ENCODE peak calls at places on chromosome 12, in six cellular contexts. One of them, this sample, is unnamed.

GRCh38 chr12:103667129-103667528 is 80.1 kb downstream of the STAB2 start:
- DNase-seq in Peyer's patch: no peak
- DNase-seq in spleen: no peak
- DNase-seq in lower leg skin: no peak
- DNase-seq in PC-9: no peak
- DNase-seq in AG10803: no peak
- DNase-seq in this sample: no peak

GRCh38 chr12:109920266-109920780 is 20.2 kb downstream of the TCHP start:
- DNase-seq in PC-9: no peak
- DNase-seq in Peyer's patch: no peak
- DNase-seq in spleen: no peak
- DNase-seq in lower leg skin: no peak
- DNase-seq in AG10803: peak
- DNase-seq in this sample: no peak

GRCh38 chr12:2083561-2083960 is 30.8 kb downstream of the CACNA1C start:
- DNase-seq in lower leg skin: no peak
- DNase-seq in spleen: no peak
- DNase-seq in Peyer's patch: no peak
- DNase-seq in PC-9: no peak
- DNase-seq in AG10803: peak
- DNase-seq in this sample: no peak

GRCh38 chr12:45729233-45730115 is at the start of gene ARID2:
- DNase-seq in Peyer's patch: peak
- DNase-seq in lower leg skin: peak
- DNase-seq in spleen: peak
- DNase-seq in PC-9: peak
- DNase-seq in AG10803: peak
- DNase-seq in this sample: peak

GRCh38 chr12:16349132-16349463 is 1.7 kb downstream of the MGST1 start:
- DNase-seq in PC-9: peak
- DNase-seq in Peyer's patch: no peak
- DNase-seq in lower leg skin: peak
- DNase-seq in spleen: no peak
- DNase-seq in AG10803: peak
- DNase-seq in this sample: peak

GRCh38 chr12:124923906-124924734 is 9.7 kb upstream of the UBC start:
- DNase-seq in spleen: peak
- DNase-seq in AG10803: peak
- DNase-seq in PC-9: peak
- DNase-seq in Peyer's patch: no peak
- DNase-seq in lower leg skin: no peak
- DNase-seq in this sample: no peak

GRCh38 chr12:101696477-101697196 is 803 bp upstream of the CHPT1 start:
- DNase-seq in AG10803: peak
- DNase-seq in lower leg skin: peak
- DNase-seq in Peyer's patch: no peak
- DNase-seq in PC-9: no peak
- DNase-seq in spleen: peak
- DNase-seq in this sample: no peak

GRCh38 chr12:62724947-62725447 is 210.0 kb downstream of the PPM1H start:
- DNase-seq in lower leg skin: peak
- DNase-seq in Peyer's patch: no peak
- DNase-seq in AG10803: peak
- DNase-seq in PC-9: peak
- DNase-seq in spleen: no peak
- DNase-seq in this sample: no peak

GRCh38 chr12:72141381-72141780 is 130.8 kb upstream of the TRHDE start:
- DNase-seq in AG10803: no peak
- DNase-seq in Peyer's patch: no peak
- DNase-seq in PC-9: no peak
- DNase-seq in spleen: no peak
- DNase-seq in lower leg skin: no peak
- DNase-seq in this sample: no peak

GRCh38 chr12:82862069-82862841 is 175.5 kb downstream of the TMTC2 start:
- DNase-seq in lower leg skin: no peak
- DNase-seq in AG10803: peak
- DNase-seq in PC-9: no peak
- DNase-seq in Peyer's patch: no peak
- DNase-seq in spleen: no peak
- DNase-seq in this sample: no peak

GRCh38 chr12:96225003-96225855 is 31.1 kb downstream of the ELK3 start:
- DNase-seq in lower leg skin: no peak
- DNase-seq in PC-9: no peak
- DNase-seq in spleen: no peak
- DNase-seq in AG10803: no peak
- DNase-seq in Peyer's patch: no peak
- DNase-seq in this sample: no peak

GRCh38 chr12:29309320-29309902 is 71.6 kb downstream of the ERGIC2 start:
- DNase-seq in AG10803: peak
- DNase-seq in spleen: no peak
- DNase-seq in lower leg skin: no peak
- DNase-seq in Peyer's patch: no peak
- DNase-seq in PC-9: no peak
- DNase-seq in this sample: no peak

GRCh38 chr12:48296586-48297396 is 53.9 kb downstream of the ZNF641 start:
- DNase-seq in AG10803: peak
- DNase-seq in Peyer's patch: peak
- DNase-seq in spleen: peak
- DNase-seq in PC-9: no peak
- DNase-seq in lower leg skin: peak
- DNase-seq in this sample: peak

GRCh38 chr12:13211859-13212664 is 15.5 kb downstream of the EMP1 start:
- DNase-seq in Peyer's patch: peak
- DNase-seq in PC-9: no peak
- DNase-seq in AG10803: peak
- DNase-seq in spleen: no peak
- DNase-seq in lower leg skin: no peak
- DNase-seq in this sample: no peak

GRCh38 chr12:75086086-75087038 is 123.3 kb downstream of the KCNC2 start:
- DNase-seq in Peyer's patch: no peak
- DNase-seq in spleen: no peak
- DNase-seq in lower leg skin: no peak
- DNase-seq in AG10803: peak
- DNase-seq in PC-9: no peak
- DNase-seq in this sample: no peak

GRCh38 chr12:55850893-55851292 is 8.2 kb upstream of the MMP19 start:
- DNase-seq in lower leg skin: no peak
- DNase-seq in Peyer's patch: no peak
- DNase-seq in PC-9: no peak
- DNase-seq in AG10803: peak
- DNase-seq in spleen: no peak
- DNase-seq in this sample: no peak

GRCh38 chr12:71857657-71858056 is 18.1 kb downstream of the TBC1D15 start:
- DNase-seq in lower leg skin: no peak
- DNase-seq in spleen: no peak
- DNase-seq in Peyer's patch: no peak
- DNase-seq in AG10803: no peak
- DNase-seq in PC-9: no peak
- DNase-seq in this sample: no peak

GRCh38 chr12:96364092-96364700 is 36.0 kb downstream of the CDK17 start:
- DNase-seq in PC-9: no peak
- DNase-seq in AG10803: no peak
- DNase-seq in spleen: no peak
- DNase-seq in lower leg skin: no peak
- DNase-seq in Peyer's patch: no peak
- DNase-seq in this sample: no peak

GRCh38 chr12:63787306-63787705 is 7.6 kb downstream of the RXYLT1 start:
- DNase-seq in PC-9: no peak
- DNase-seq in spleen: no peak
- DNase-seq in lower leg skin: no peak
- DNase-seq in Peyer's patch: no peak
- DNase-seq in AG10803: peak
- DNase-seq in this sample: no peak

GRCh38 chr12:63792333-63792732 is 12.6 kb downstream of the RXYLT1 start:
- DNase-seq in AG10803: no peak
- DNase-seq in spleen: no peak
- DNase-seq in Peyer's patch: no peak
- DNase-seq in PC-9: no peak
- DNase-seq in lower leg skin: no peak
- DNase-seq in this sample: no peak

GRCh38 chr12:63795032-63795687 is 15.5 kb downstream of the RXYLT1 start:
- DNase-seq in spleen: no peak
- DNase-seq in Peyer's patch: no peak
- DNase-seq in AG10803: no peak
- DNase-seq in lower leg skin: no peak
- DNase-seq in PC-9: no peak
- DNase-seq in this sample: no peak

GRCh38 chr12:63795944-63796343 is 16.2 kb downstream of the RXYLT1 start:
- DNase-seq in lower leg skin: no peak
- DNase-seq in spleen: no peak
- DNase-seq in AG10803: no peak
- DNase-seq in Peyer's patch: no peak
- DNase-seq in PC-9: no peak
- DNase-seq in this sample: no peak

GRCh38 chr12:63790608-63790945 is 10.9 kb downstream of the RXYLT1 start:
- DNase-seq in Peyer's patch: no peak
- DNase-seq in spleen: no peak
- DNase-seq in AG10803: no peak
- DNase-seq in PC-9: no peak
- DNase-seq in lower leg skin: no peak
- DNase-seq in this sample: no peak
- TF ChIP-seq CTCF in Peyer's patch: no peak
- TF ChIP-seq CTCF in spleen: no peak
- TF ChIP-seq CTCF in AG10803: no peak
- TF ChIP-seq CTCF in PC-9: no peak
- TF ChIP-seq CTCF in lower leg skin: no peak
- TF ChIP-seq CTCF in this sample: no peak

DNA sequence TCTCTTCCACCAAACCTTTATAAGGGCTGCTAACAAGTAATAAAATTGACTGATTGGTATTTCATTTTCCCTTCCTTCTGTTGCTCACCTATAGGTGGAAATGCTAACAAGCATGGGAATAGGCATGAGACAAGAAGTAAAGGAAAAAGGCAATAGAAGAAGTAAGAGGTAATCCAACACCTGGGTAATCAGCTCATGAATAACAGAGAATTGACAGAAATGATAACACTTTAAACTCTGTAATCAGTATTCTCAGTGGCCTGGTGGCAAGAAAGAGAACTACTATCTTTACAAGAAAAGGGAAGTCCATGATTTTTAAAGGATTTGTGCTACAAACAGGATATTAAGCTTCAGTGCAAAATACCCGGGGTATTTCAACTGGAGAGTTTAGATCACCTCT is 737.8 kb downstream of the RERGL start:
- DNase-seq in spleen: no peak
- DNase-seq in lower leg skin: no peak
- DNase-seq in AG10803: no peak
- DNase-seq in Peyer's patch: no peak
- DNase-seq in PC-9: no peak
- DNase-seq in this sample: no peak
- TF ChIP-seq CTCF in spleen: no peak
- TF ChIP-seq CTCF in lower leg skin: no peak
- TF ChIP-seq CTCF in AG10803: no peak
- TF ChIP-seq CTCF in Peyer's patch: no peak
- TF ChIP-seq CTCF in PC-9: no peak
- TF ChIP-seq CTCF in this sample: no peak

GRCh38 chr12:38159591-38160317 is 156.8 kb upstream of the ALG10B start:
- DNase-seq in Peyer's patch: no peak
- DNase-seq in lower leg skin: no peak
- DNase-seq in spleen: peak
- DNase-seq in AG10803: no peak
- DNase-seq in PC-9: no peak
- DNase-seq in this sample: no peak
- TF ChIP-seq CTCF in Peyer's patch: no peak
- TF ChIP-seq CTCF in lower leg skin: no peak
- TF ChIP-seq CTCF in spleen: no peak
- TF ChIP-seq CTCF in AG10803: no peak
- TF ChIP-seq CTCF in PC-9: no peak
- TF ChIP-seq CTCF in this sample: no peak

GRCh38 chr12:32824596-32824995 is 68.9 kb upstream of the YARS2 start:
- DNase-seq in AG10803: no peak
- DNase-seq in lower leg skin: no peak
- DNase-seq in spleen: no peak
- DNase-seq in Peyer's patch: no peak
- DNase-seq in PC-9: no peak
- DNase-seq in this sample: no peak

GRCh38 chr12:32819424-32819823 is 63.7 kb upstream of the YARS2 start:
- DNase-seq in lower leg skin: no peak
- DNase-seq in PC-9: no peak
- DNase-seq in spleen: no peak
- DNase-seq in AG10803: no peak
- DNase-seq in Peyer's patch: no peak
- DNase-seq in this sample: no peak

GRCh38 chr12:32820376-32820931 is 64.8 kb upstream of the YARS2 start:
- DNase-seq in lower leg skin: no peak
- DNase-seq in PC-9: no peak
- DNase-seq in AG10803: no peak
- DNase-seq in Peyer's patch: no peak
- DNase-seq in spleen: no peak
- DNase-seq in this sample: no peak

GRCh38 chr12:32821293-32822089 is 65.8 kb upstream of the YARS2 start:
- DNase-seq in Peyer's patch: no peak
- DNase-seq in PC-9: no peak
- DNase-seq in AG10803: no peak
- DNase-seq in lower leg skin: no peak
- DNase-seq in spleen: no peak
- DNase-seq in this sample: no peak

DNA sequence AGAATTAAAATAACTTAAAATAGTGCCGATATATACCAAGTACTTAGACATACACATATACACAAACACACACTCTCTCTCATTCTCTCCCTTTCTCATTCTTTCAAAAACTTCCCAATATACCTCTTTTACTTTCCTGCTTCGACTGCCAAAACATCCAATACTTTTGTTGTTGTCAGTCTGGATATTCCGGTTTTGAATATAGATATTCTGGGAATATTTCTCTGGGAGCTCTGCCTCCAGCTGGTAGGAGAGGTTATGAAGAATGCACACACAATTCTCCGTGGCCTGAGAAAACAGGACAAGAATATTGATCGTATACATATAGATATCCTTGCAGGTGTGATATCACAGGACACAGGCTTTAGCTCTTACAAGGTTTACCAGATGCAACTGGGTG is 66.6 kb upstream of the YARS2 start:
- DNase-seq in AG10803: no peak
- DNase-seq in Peyer's patch: no peak
- DNase-seq in PC-9: no peak
- DNase-seq in lower leg skin: no peak
- DNase-seq in spleen: no peak
- DNase-seq in this sample: no peak
- TF ChIP-seq CTCF in AG10803: no peak
- TF ChIP-seq CTCF in Peyer's patch: no peak
- TF ChIP-seq CTCF in PC-9: no peak
- TF ChIP-seq CTCF in lower leg skin: no peak
- TF ChIP-seq CTCF in spleen: no peak
- TF ChIP-seq CTCF in this sample: no peak

DNA sequence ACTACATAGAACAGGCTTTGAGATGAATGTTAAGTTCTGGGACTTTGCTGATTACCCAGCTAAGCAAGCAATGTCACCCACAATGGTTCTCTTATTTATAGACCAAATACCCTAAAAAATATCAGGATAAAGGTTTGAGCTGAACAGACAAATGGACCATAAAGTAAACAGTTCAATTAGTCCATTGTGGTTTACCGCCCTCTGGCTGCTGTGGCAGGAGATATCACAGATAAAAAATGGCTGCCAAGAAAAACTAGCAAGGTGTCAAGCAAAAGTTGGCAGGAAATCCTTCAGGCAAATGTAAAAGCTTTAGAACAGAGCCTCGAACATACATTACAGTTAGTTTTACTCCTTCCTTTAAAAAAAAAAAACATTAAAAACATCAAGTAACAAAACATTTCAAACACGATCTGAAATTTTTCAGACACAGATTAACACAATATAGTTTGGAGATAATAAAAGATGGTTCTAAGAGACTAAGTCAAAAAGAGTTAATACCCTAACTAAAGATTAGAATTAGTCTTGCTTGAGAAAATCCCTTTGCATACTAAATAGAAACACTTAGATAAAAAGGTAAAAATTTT is 41.3 kb downstream of the MED13L start:
- DNase-seq in spleen: no peak
- DNase-seq in lower leg skin: peak
- DNase-seq in AG10803: peak
- DNase-seq in PC-9: no peak
- DNase-seq in Peyer's patch: peak
- DNase-seq in this sample: no peak
- TF ChIP-seq CTCF in spleen: peak
- TF ChIP-seq CTCF in lower leg skin: no peak
- TF ChIP-seq CTCF in AG10803: peak
- TF ChIP-seq CTCF in PC-9: peak
- TF ChIP-seq CTCF in Peyer's patch: peak
- TF ChIP-seq CTCF in this sample: no peak